ENCODE peak calls at places on chromosomes 4 and X, in seven cellular contexts. X, I, N, P, C, V and T are unnamed samples.

GRCh38 chr4:102606846-102607440 is 105.8 kb downstream of the NFKB1 start:
- DNase-seq in X (no peak), I (no peak), N (peak), P (no peak), C (no peak), V (no peak), T (no peak)

GRCh38 chr4:142656178-142656577 is 189.9 kb downstream of the INPP4B start:
- DNase-seq in X (peak), I (peak), N (no peak), P (peak), C (peak), V (no peak), T (no peak)

GRCh38 chrX:153539171-153539978 is 21.9 kb downstream of the ATP2B3 start:
- DNase-seq in X (peak), I (peak), N (peak), P (peak), C (peak), V (peak), T (peak)

GRCh38 chr4:168815373-168816345 is 194.4 kb downstream of the CBR4 start:
- DNase-seq in X (peak), I (no peak), N (no peak), P (no peak), C (no peak), V (no peak), T (no peak)

GRCh38 chrX:48474127-48474526 is 1.9 kb upstream of the FTSJ1 start:
- DNase-seq in X (no peak), I (no peak), N (no peak), P (no peak), C (peak), V (peak), T (no peak)

GRCh38 chrX:40041915-40042314 is 55.8 kb downstream of the BCOR start:
- DNase-seq in X (no peak), I (no peak), N (no peak), P (no peak), C (no peak), V (no peak), T (no peak)

GRCh38 chrX:103253608-103254007 is 1.3 kb downstream of the TCEAL8 start:
- DNase-seq in X (no peak), I (no peak), N (no peak), P (no peak), C (peak), V (peak), T (no peak)

GRCh38 chrX:94695910-94696309 is 1021.9 kb downstream of the FAM133A start:
- DNase-seq in X (no peak), I (no peak), N (no peak), P (no peak), C (no peak), V (no peak), T (no peak)

GRCh38 chr4:150366487-150366999 is 215.4 kb upstream of the MAB21L2 start:
- DNase-seq in X (peak), I (peak), N (no peak), P (no peak), C (no peak), V (no peak), T (no peak)

GRCh38 chrX:112636951-112637541 is 42.7 kb downstream of the LHFPL1 start:
- DNase-seq in X (no peak), I (no peak), N (no peak), P (no peak), C (peak), V (no peak), T (no peak)

GRCh38 chr4:78057600-78058560 is 757 bp downstream of the FRAS1 start:
- DNase-seq in X (peak), I (peak), N (peak), P (peak), C (peak), V (peak), T (peak)

GRCh38 chr4:150960818-150961217 is 54.3 kb downstream of the LRBA start:
- DNase-seq in X (no peak), I (no peak), N (peak), P (peak), C (peak), V (peak), T (no peak)

GRCh38 chr4:138186264-138186663 is 55.9 kb downstream of the SLC7A11 start:
- DNase-seq in X (peak), I (peak), N (no peak), P (no peak), C (no peak), V (no peak), T (no peak)

GRCh38 chr4:108433832-108434231 is 186.5 kb upstream of the RPL34 start:
- DNase-seq in X (no peak), I (no peak), N (peak), P (peak), C (peak), V (no peak), T (no peak)

GRCh38 chrX:53398216-53398615 is 24.2 kb downstream of the SMC1A start:
- DNase-seq in X (no peak), I (no peak), N (peak), P (no peak), C (no peak), V (no peak), T (no peak)

GRCh38 chr4:75126058-75126457 is 193.1 kb downstream of the PARM1 start:
- DNase-seq in X (no peak), I (no peak), N (no peak), P (no peak), C (no peak), V (no peak), T (no peak)

GRCh38 chr4:168765322-168765721 is 244.7 kb downstream of the CBR4 start:
- DNase-seq in X (no peak), I (no peak), N (no peak), P (no peak), C (no peak), V (no peak), T (no peak)

GRCh38 chrX:114997779-114998178 is 19.6 kb downstream of the IL13RA2 start:
- DNase-seq in X (no peak), I (no peak), N (no peak), P (no peak), C (no peak), V (no peak), T (no peak)

GRCh38 chr4:119646347-119647071 is 17.9 kb upstream of the PDE5A start:
- DNase-seq in X (no peak), I (no peak), N (no peak), P (no peak), C (no peak), V (no peak), T (no peak)

GRCh38 chr4:1246901-1247810 is 1.8 kb downstream of the CTBP1 start:
- DNase-seq in X (peak), I (peak), N (no peak), P (peak), C (peak), V (no peak), T (peak)

GRCh38 chr4:157217708-157218107 is 2.8 kb upstream of the GRIA2 start:
- DNase-seq in X (peak), I (no peak), N (peak), P (peak), C (peak), V (peak), T (no peak)

GRCh38 chrX:124266325-124267087 is 66.0 kb upstream of the TEX13D start:
- DNase-seq in X (no peak), I (no peak), N (no peak), P (no peak), C (no peak), V (no peak), T (no peak)

GRCh38 chrX:41634284-41634683 is 54.5 kb upstream of the GPR34 start:
- DNase-seq in X (peak), I (no peak), N (no peak), P (peak), C (peak), V (no peak), T (no peak)

GRCh38 chrX:72128881-72129280 is 2.8 kb downstream of the RTL5 start:
- DNase-seq in X (peak), I (no peak), N (no peak), P (peak), C (peak), V (peak), T (no peak)

GRCh38 chr4:185779520-185779919 is 32.5 kb downstream of the SORBS2 start:
- DNase-seq in X (no peak), I (no peak), N (peak), P (no peak), C (peak), V (no peak), T (no peak)

GRCh38 chr4:150664935-150665334 is 83.0 kb downstream of the MAB21L2 start:
- DNase-seq in X (no peak), I (no peak), N (peak), P (peak), C (peak), V (no peak), T (no peak)

GRCh38 chr4:89657931-89658700 is 178.8 kb downstream of the SNCA start:
- DNase-seq in X (peak), I (no peak), N (peak), P (peak), C (peak), V (no peak), T (no peak)

GRCh38 chrX:15947648-15948317 is 93.2 kb upstream of the AP1S2 start:
- DNase-seq in X (no peak), I (peak), N (peak), P (peak), C (peak), V (peak), T (no peak)

GRCh38 chr4:84498203-84499026 is 677 bp downstream of the NKX6-1 start:
- DNase-seq in X (peak), I (peak), N (no peak), P (peak), C (peak), V (no peak), T (no peak)

GRCh38 chrX:120791013-120791643 is 84.5 kb downstream of the CT47B1 start:
- DNase-seq in X (no peak), I (no peak), N (peak), P (peak), C (peak), V (no peak), T (no peak)

DNA sequence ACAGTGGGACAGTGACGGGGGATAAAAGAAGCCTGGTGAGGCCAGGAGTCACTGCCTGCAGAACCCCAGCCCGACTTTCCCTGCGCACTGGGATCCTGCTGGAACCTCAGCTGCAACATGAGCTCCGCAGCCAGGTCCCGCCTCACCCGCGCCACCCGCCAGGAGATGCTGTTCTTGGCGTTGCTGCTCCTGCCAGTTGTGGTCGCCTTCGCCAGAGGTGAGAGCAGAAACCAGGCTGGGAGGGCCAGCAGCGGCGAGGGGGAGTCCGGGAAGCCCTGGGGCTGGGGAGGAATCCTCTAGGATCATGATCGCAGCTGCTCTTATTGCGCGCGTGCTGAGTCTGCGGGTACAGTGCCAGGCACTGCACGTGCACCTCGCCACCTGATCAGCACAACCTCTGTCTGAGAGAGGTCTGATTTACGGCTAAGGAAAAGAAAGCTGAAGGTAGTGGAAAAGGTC is at the start of gene PF4V1:
- DNase-seq in X (peak), I (peak), N (no peak), P (no peak), C (no peak), V (no peak), T (no peak)
- TF ChIP-seq CTCF in X (peak), I (no peak), N (peak), P (no peak), C (peak), V (no peak), T (no peak)

DNA sequence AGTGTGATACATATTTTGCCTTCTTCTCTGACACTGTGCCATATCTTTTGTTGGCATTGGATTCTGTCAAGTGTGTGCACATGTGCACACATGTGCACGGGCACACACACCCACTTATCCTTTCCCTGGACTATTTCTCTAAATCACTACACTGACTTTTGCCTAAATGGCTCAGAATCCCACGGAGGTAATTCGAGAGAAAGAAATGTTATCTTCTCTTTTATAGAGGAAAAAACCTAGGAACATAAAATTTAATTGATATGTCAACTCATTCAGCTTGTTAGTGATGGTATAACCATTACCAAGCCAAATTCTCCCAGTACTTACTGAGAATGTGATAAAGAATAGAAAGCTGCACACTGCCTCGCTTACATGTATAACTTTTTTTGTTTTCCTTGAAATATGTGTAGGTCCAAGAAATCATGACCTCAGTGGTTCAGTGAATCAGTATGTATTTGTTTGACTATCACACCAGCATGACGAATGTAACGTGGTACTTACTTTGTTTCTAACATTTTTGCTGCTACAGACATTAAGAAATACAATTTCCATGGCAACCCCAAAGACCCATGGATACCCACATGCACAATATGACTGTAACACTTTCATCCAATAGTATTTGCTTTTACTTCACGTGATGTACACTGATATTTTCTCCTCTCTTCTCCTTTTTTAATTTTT is 163.0 kb downstream of the PCDH7 start:
- DNase-seq in X (no peak), I (no peak), N (no peak), P (no peak), C (no peak), V (no peak), T (no peak)
- TF ChIP-seq CTCF in X (no peak), I (no peak), N (no peak), P (no peak), C (no peak), V (no peak), T (no peak)

DNA sequence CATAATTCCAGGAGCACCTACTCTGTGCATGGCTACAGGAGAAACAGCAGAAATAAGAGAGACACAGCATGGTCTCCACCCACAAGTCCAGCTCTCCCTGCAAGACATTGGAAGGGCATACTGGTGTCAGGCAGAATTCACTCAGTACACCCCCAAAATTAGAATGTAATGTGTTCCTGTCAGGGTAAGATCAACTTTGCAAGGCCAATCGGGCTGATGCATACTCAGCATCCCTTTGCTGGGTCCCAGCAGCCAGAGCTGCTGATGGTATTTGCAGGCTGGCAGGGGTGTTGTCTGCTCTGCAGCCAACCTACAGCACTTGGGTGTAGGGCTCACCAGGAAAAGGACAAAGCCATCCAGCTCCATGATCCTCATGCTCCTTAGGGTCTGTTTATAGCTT is 295.4 kb upstream of the STS start:
- DNase-seq in X (no peak), I (no peak), N (no peak), P (no peak), C (no peak), V (no peak), T (no peak)
- TF ChIP-seq CTCF in X (no peak), I (no peak), N (no peak), P (no peak), C (no peak), V (no peak), T (no peak)

DNA sequence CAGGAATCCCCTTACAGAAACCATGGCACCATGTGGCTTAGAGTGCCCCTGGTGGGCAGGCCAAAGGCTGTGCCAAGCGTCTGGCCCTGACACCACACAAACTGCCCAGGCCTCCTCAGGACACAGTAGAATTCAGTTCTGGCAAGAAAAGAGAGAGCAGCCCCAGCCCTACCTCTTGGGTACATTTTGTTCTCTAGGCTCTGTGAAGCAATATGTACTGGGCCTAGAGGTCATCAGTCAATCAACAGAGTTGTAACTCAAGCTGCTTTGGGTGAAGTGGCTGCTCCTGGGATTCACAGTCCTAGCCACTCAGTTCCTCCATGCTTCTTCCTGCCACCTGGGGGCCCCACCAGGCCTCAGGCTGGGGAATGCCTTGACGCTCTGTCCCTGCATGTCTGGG is 158.1 kb upstream of the MAMLD1 start:
- DNase-seq in X (no peak), I (no peak), N (no peak), P (peak), C (peak), V (no peak), T (no peak)
- TF ChIP-seq CTCF in X (no peak), I (no peak), N (no peak), P (no peak), C (peak), V (no peak), T (no peak)

GRCh38 chrX:66030505-66031317 is 9.2 kb downstream of the VSIG4 start:
- DNase-seq in X (peak), I (peak), N (peak), P (peak), C (peak), V (peak), T (no peak)
- TF ChIP-seq CTCF in X (peak), I (peak), N (peak), P (peak), C (peak), V (peak), T (peak)

DNA sequence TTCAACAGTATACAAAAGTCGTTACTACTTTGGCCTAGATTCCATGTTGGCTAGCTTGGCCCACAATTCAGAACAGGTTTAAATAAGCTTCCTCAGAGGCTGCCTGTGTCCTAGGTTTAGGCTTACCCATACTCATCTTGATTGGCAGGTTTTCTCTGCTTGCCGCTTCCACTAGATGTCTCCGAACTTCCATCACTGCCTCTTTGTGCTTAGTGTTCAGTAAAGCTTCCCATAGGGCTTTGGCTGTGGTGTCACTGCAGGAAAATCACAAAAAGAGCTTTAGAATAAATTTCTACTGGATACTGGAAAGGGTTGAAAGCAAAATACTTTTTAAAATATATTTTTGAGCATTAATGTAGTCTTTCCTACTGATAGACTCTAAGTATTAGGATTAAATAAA is 52.4 kb downstream of the SCFD2 start:
- DNase-seq in X (peak), I (no peak), N (peak), P (peak), C (peak), V (peak), T (no peak)
- TF ChIP-seq CTCF in X (peak), I (no peak), N (no peak), P (no peak), C (peak), V (no peak), T (no peak)

GRCh38 chrX:7047951-7048350 is 99.6 kb upstream of the STS start:
- DNase-seq in X (no peak), I (no peak), N (no peak), P (no peak), C (no peak), V (no peak), T (no peak)
- TF ChIP-seq CTCF in X (no peak), I (no peak), N (no peak), P (no peak), C (no peak), V (no peak), T (no peak)

GRCh38 chr4:126375462-126376054 is 1060.8 kb downstream of the FAT4 start:
- DNase-seq in X (no peak), I (no peak), N (no peak), P (peak), C (peak), V (no peak), T (no peak)
- TF ChIP-seq CTCF in X (no peak), I (no peak), N (no peak), P (no peak), C (no peak), V (no peak), T (no peak)